ENCODE peak calls at places on chromosomes 16 and 17, in eight cellular contexts. M, A, C, V, P, D, T and O are unnamed samples.

GRCh38 chr16:30677931-30678585 is 19.8 kb downstream of the FBRS start:
- DNase-seq in D (no peak), V (no peak), P (no peak), M (no peak), A (no peak), C (no peak), T (no peak), O (no peak)

GRCh38 chr16:18983565-18984424 is at the start of gene TMC7:
- DNase-seq in A (peak), C (peak), T (no peak), D (peak), M (peak), V (peak), P (peak), O (peak)

GRCh38 chr16:74025-74424 is 1.6 kb upstream of the RHBDF1 start:
- DNase-seq in A (no peak), T (no peak), C (no peak), D (no peak), V (no peak), M (no peak), P (no peak), O (no peak)

GRCh38 chr16:77833906-77834599 is 45.7 kb downstream of the VAT1L start:
- DNase-seq in P (no peak), D (peak), C (peak), M (no peak), A (no peak), T (no peak), V (no peak), O (peak)

GRCh38 chr17:18960803-18961511 is 9.0 kb downstream of the SLC5A10 start:
- DNase-seq in D (peak), M (peak), V (peak), C (peak), A (peak), T (peak), P (peak), O (peak)

GRCh38 chr16:7983671-7984070 is 606.6 kb downstream of the TMEM114 start:
- DNase-seq in M (no peak), P (no peak), D (no peak), A (no peak), V (no peak), C (no peak), T (no peak), O (no peak)

GRCh38 chr17:34645636-34646035 is 66.3 kb downstream of the TMEM132E start:
- DNase-seq in P (no peak), C (no peak), D (no peak), A (no peak), T (no peak), V (no peak), M (peak), O (no peak)

GRCh38 chr17:74863420-74864296 is 4.0 kb upstream of the GRIN2C start:
- DNase-seq in V (no peak), D (no peak), T (no peak), P (peak), A (no peak), C (no peak), M (no peak), O (no peak)

GRCh38 chr17:39196191-39196819 is 1.2 kb downstream of the CACNB1 start:
- DNase-seq in V (no peak), C (no peak), D (no peak), A (no peak), M (no peak), P (no peak), T (no peak), O (no peak)

GRCh38 chr16:84096447-84097005 is 20.2 kb downstream of the MBTPS1 start:
- DNase-seq in V (no peak), M (peak), P (peak), A (no peak), C (no peak), T (no peak), D (no peak), O (no peak)

GRCh38 chr16:50121278-50121677 is 31.8 kb upstream of the TENT4B start:
- DNase-seq in P (no peak), V (no peak), T (no peak), C (no peak), M (no peak), A (no peak), D (no peak), O (no peak)

GRCh38 chr17:61245706-61246135 is 153.9 kb upstream of the TBX2 start:
- DNase-seq in T (no peak), V (no peak), M (no peak), A (no peak), C (no peak), P (no peak), D (no peak), O (no peak)

GRCh38 chr17:50765454-50766221 is 1.7 kb downstream of the ANKRD40CL start:
- DNase-seq in A (no peak), M (no peak), D (no peak), V (peak), C (no peak), P (no peak), T (no peak), O (no peak)

GRCh38 chr17:43018932-43019331 is 3.3 kb downstream of the VAT1 start:
- DNase-seq in D (no peak), M (no peak), C (no peak), A (no peak), P (no peak), T (no peak), V (no peak), O (peak)

GRCh38 chr16:87582221-87582965 is 19.9 kb upstream of the JPH3 start:
- DNase-seq in P (no peak), V (no peak), A (peak), M (no peak), D (peak), C (peak), T (no peak), O (peak)

GRCh38 chr17:7523033-7523432 is 25.8 kb upstream of the TNFSF12 start:
- DNase-seq in D (peak), C (peak), P (peak), T (no peak), V (no peak), A (no peak), M (no peak), O (peak)

GRCh38 chr17:3036800-3037199 is 26.6 kb downstream of the OR1D5 start:
- DNase-seq in T (no peak), P (no peak), D (no peak), A (no peak), C (no peak), V (no peak), M (no peak), O (no peak)

GRCh38 chr17:30405161-30405560 is 26.4 kb downstream of the CPD start:
- DNase-seq in P (no peak), D (no peak), A (no peak), V (no peak), M (no peak), T (no peak), C (no peak), O (no peak)

GRCh38 chr17:79901131-79901530 is 61.9 kb upstream of the CBX4 start:
- DNase-seq in T (no peak), D (no peak), V (no peak), A (peak), C (no peak), P (no peak), M (no peak), O (no peak)

GRCh38 chr16:51607202-51607756 is 456.2 kb upstream of the SALL1 start:
- DNase-seq in M (no peak), C (no peak), P (no peak), V (no peak), D (no peak), T (no peak), A (no peak), O (no peak)

GRCh38 chr17:58601976-58602375 is 87.5 kb upstream of the MTMR4 start:
- DNase-seq in M (no peak), D (no peak), A (no peak), V (no peak), C (no peak), P (no peak), T (no peak), O (no peak)

GRCh38 chr17:49110504-49110903 is 22.1 kb upstream of the B4GALNT2 start:
- DNase-seq in A (no peak), P (peak), C (no peak), T (no peak), M (no peak), V (no peak), D (peak), O (no peak)

GRCh38 chr16:735982-736453 is 4.8 kb downstream of the CIAO3 start:
- DNase-seq in V (no peak), D (no peak), M (no peak), C (no peak), P (no peak), T (no peak), A (no peak), O (no peak)

GRCh38 chr17:73506470-73507435 is 137.5 kb downstream of the SDK2 start:
- DNase-seq in M (no peak), V (no peak), P (peak), D (no peak), T (no peak), C (no peak), A (no peak), O (no peak)

GRCh38 chr17:65975878-65976277 is 216.1 kb downstream of the CEP112 start:
- DNase-seq in D (no peak), A (no peak), V (no peak), T (no peak), M (no peak), C (no peak), P (no peak), O (no peak)

GRCh38 chr16:10619271-10619849 is 39.0 kb upstream of the EMP2 start:
- DNase-seq in C (no peak), T (no peak), P (no peak), A (no peak), M (no peak), D (no peak), V (no peak), O (no peak)

GRCh38 chr17:46167826-46168569 is 25.2 kb downstream of the KANSL1 start:
- DNase-seq in T (no peak), M (peak), A (no peak), V (no peak), C (peak), D (peak), P (peak), O (peak)

GRCh38 chr16:48503779-48504178 is 106.2 kb downstream of the N4BP1 start:
- DNase-seq in C (peak), M (peak), P (no peak), A (no peak), V (no peak), D (peak), T (no peak), O (peak)

GRCh38 chr16:50697881-50698767 is 4.7 kb downstream of the NOD2 start:
- DNase-seq in P (no peak), A (peak), M (no peak), C (peak), D (peak), V (peak), T (no peak), O (peak)

GRCh38 chr17:40364121-40364861 is at the start of gene GJD3:
- DNase-seq in D (no peak), V (no peak), M (no peak), C (no peak), A (no peak), P (no peak), T (no peak), O (peak)

GRCh38 chr16:88782454-88783390 is 2.3 kb downstream of the PIEZO1 start:
- DNase-seq in A (no peak), D (peak), V (no peak), C (peak), T (no peak), P (peak), M (no peak), O (peak)

GRCh38 chr17:64213995-64214507 is 49.0 kb downstream of the TEX2 start:
- DNase-seq in V (no peak), P (no peak), T (no peak), M (no peak), D (no peak), A (no peak), C (peak), O (peak)

GRCh38 chr16:58417600-58417999 is 25.3 kb downstream of the GINS3 start:
- DNase-seq in C (no peak), A (no peak), T (no peak), P (no peak), M (no peak), D (no peak), V (peak), O (no peak)

GRCh38 chr17:1047177-1047885 is 50.4 kb downstream of the TIMM22 start:
- DNase-seq in D (no peak), C (peak), A (peak), M (peak), P (no peak), V (no peak), T (no peak), O (peak)

GRCh38 chr16:89395150-89396142 is 94.9 kb downstream of the ANKRD11 start:
- DNase-seq in C (peak), T (no peak), P (peak), M (peak), A (peak), V (peak), D (peak), O (peak)

GRCh38 chr16:22397459-22397858 is 23.0 kb upstream of the CDR2 start:
- DNase-seq in C (peak), P (peak), A (no peak), D (peak), V (no peak), T (no peak), M (peak), O (peak)

GRCh38 chr17:70552230-70552981 is 383.1 kb downstream of the KCNJ2 start:
- DNase-seq in M (peak), C (peak), T (no peak), A (no peak), P (peak), D (peak), V (no peak), O (peak)

GRCh38 chr17:45951403-45951802 is 47.6 kb upstream of the STH start:
- DNase-seq in V (no peak), P (no peak), T (no peak), C (no peak), M (no peak), D (no peak), A (no peak), O (no peak)

GRCh38 chr16:27225536-27226360 is 22.4 kb downstream of the KDM8 start:
- DNase-seq in A (no peak), T (no peak), M (peak), V (no peak), D (no peak), C (no peak), P (peak), O (no peak)

GRCh38 chr17:21129023-21129681 is 2.4 kb downstream of the DHRS7B start:
- DNase-seq in A (no peak), P (peak), V (no peak), T (no peak), C (peak), D (peak), M (peak), O (peak)
- TF ChIP-seq CTCF in A (peak), P (peak), V (peak), T (no peak), C (peak), D (peak), M (peak), O (peak)

DNA sequence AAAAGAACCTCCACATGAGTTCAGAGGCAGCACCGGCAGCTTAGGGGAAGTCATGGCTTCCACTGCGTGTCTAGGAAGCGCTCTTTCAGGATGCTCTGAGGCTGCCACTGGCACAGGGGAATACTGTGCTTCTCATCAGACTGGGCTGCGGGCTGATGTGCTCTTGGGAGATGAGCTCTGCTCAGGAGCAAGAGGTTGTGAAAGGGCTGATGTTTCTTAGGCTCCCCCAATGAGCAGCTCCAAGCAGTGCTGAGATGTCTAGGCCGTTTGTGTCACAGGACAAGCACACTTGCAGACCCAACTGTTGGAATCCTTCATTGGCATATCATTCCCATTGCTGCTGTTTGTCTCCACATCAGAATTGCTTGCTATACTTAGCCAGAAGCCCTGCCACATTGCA is 3.6 kb downstream of the SP2 start:
- DNase-seq in P (no peak), A (no peak), C (no peak), V (no peak), T (no peak), D (no peak), M (no peak), O (no peak)
- H3K4me3 ChIP-seq in P (no peak), A (no peak), C (no peak), V (no peak), T (no peak), D (no peak), M (no peak), O (no peak)

GRCh38 chr17:81713556-81714411 is 1.7 kb downstream of the SLC25A10 start:
- DNase-seq in P (peak), A (no peak), D (no peak), M (peak), C (no peak), T (no peak), V (peak), O (no peak)

GRCh38 chr17:81711814-81712467 is at the start of gene SLC25A10:
- DNase-seq in C (peak), M (peak), P (peak), A (peak), D (peak), V (peak), T (peak), O (peak)

GRCh38 chr17:81710514-81711308 is 1.4 kb upstream of the SLC25A10 start:
- DNase-seq in T (no peak), M (peak), D (peak), A (no peak), C (no peak), V (peak), P (peak), O (peak)

GRCh38 chr17:81713004-81713555 is 996 bp downstream of the SLC25A10 start:
- DNase-seq in A (no peak), D (no peak), P (peak), C (no peak), V (no peak), T (no peak), M (no peak), O (no peak)

GRCh38 chr17:81712468-81713003 is 452 bp downstream of the SLC25A10 start:
- DNase-seq in V (peak), C (no peak), D (peak), T (no peak), A (no peak), P (peak), M (peak), O (peak)
- TF ChIP-seq CTCF in V (peak), C (peak), D (no peak), T (no peak), A (no peak), P (no peak), M (no peak), O (no peak)

GRCh38 chr17:68011199-68011665 is 15.0 kb upstream of the C17orf58 start:
- DNase-seq in A (no peak), M (peak), P (peak), V (peak), T (no peak), C (no peak), D (peak), O (no peak)
- H3K4me3 ChIP-seq in A (no peak), M (no peak), P (peak), V (no peak), T (peak), C (peak), D (no peak), O (no peak)